ENCODE peak calls at places on chromosomes 7 and 10, in seven cellular contexts. Y is AG09309, S is NCI-H524 treated with DMSO at 0.1 percent for 48 hours, I is pancreas, X is NCI-H345, E is AML-193, Z is non-pigmented ciliary epithelial cell. J is an unnamed sample.

GRCh38 chr7:51123322-51124021 is 193.1 kb downstream of the COBL start:
- DNase-seq in Z (peak), I (no peak), X (no peak), E (no peak), S (no peak), Y (peak), J (no peak)

GRCh38 chr7:149261321-149261828 is 621 bp upstream of the ZNF783 start:
- DNase-seq in E (peak), Y (peak), S (no peak), X (no peak), I (no peak), Z (no peak), J (no peak)

GRCh38 chr7:51467384-51468017 is 150.9 kb upstream of the COBL start:
- DNase-seq in Z (no peak), E (no peak), S (no peak), X (no peak), I (no peak), Y (no peak), J (no peak)

GRCh38 chr10:104259456-104259855 is 4.8 kb downstream of the GSTO1 start:
- DNase-seq in Y (no peak), E (no peak), S (no peak), X (no peak), I (no peak), Z (no peak), J (no peak)

GRCh38 chr7:134726581-134726980 is 52.9 kb upstream of the CALD1 start:
- DNase-seq in Z (no peak), I (no peak), E (no peak), S (no peak), X (no peak), Y (no peak), J (no peak)

GRCh38 chr7:155862088-155862487 is 49.8 kb upstream of the SHH start:
- DNase-seq in S (no peak), X (no peak), I (no peak), Z (no peak), Y (no peak), E (no peak), J (no peak)

GRCh38 chr10:133039107-133039822 is 48.5 kb upstream of the ADGRA1 start:
- DNase-seq in I (no peak), S (no peak), X (no peak), E (no peak), Z (no peak), Y (no peak), J (no peak)

GRCh38 chr7:83005410-83005809 is 157.3 kb downstream of the PCLO start:
- DNase-seq in Y (no peak), Z (peak), S (no peak), E (peak), X (no peak), I (no peak), J (no peak)

GRCh38 chr7:1721047-1721687 is 51.1 kb downstream of the ELFN1 start:
- DNase-seq in E (no peak), X (no peak), Y (no peak), Z (no peak), I (no peak), S (no peak), J (no peak)

GRCh38 chr7:93029056-93029455 is 88.7 kb downstream of the SAMD9 start:
- DNase-seq in X (no peak), E (no peak), S (no peak), I (no peak), Y (no peak), Z (no peak), J (no peak)

GRCh38 chr7:122605929-122606328 is 93.0 kb downstream of the RNF133 start:
- DNase-seq in S (no peak), Z (no peak), I (no peak), E (no peak), X (no peak), Y (no peak), J (no peak)

GRCh38 chr10:97224483-97225435 is 39.0 kb upstream of the SLIT1 start:
- DNase-seq in Y (no peak), S (no peak), Z (no peak), E (peak), X (no peak), I (no peak), J (no peak)

GRCh38 chr10:36367362-36367761 is 725.3 kb upstream of the FZD8 start:
- DNase-seq in X (no peak), Y (no peak), Z (no peak), S (no peak), E (no peak), I (no peak), J (no peak)

GRCh38 chr10:72158174-72158573 is 57.6 kb upstream of the ANAPC16 start:
- DNase-seq in Y (no peak), X (no peak), I (no peak), E (no peak), S (no peak), Z (no peak), J (no peak)

GRCh38 chr7:129684777-129685176 is 73.3 kb downstream of the NRF1 start:
- DNase-seq in E (no peak), I (no peak), Y (no peak), S (no peak), Z (no peak), X (peak), J (peak)

GRCh38 chr10:63120554-63120953 is 12.6 kb upstream of the NRBF2 start:
- DNase-seq in Y (peak), S (peak), I (no peak), E (no peak), Z (peak), X (no peak), J (no peak)

GRCh38 chr7:956031-956430 is 1.6 kb upstream of the ADAP1 start:
- DNase-seq in S (no peak), I (no peak), Y (no peak), X (no peak), E (no peak), Z (no peak), J (no peak)

GRCh38 chr10:69327463-69328345 is 49.4 kb downstream of the HK1 start:
- DNase-seq in E (peak), I (peak), Y (no peak), Z (no peak), S (no peak), X (no peak), J (no peak)

GRCh38 chr10:130891066-130891465 is 420.5 kb downstream of the TCERG1L start:
- DNase-seq in S (no peak), Z (no peak), X (no peak), I (no peak), E (no peak), Y (no peak), J (no peak)

GRCh38 chr7:95199779-95200558 is 124.4 kb downstream of the PON1 start:
- DNase-seq in I (no peak), S (no peak), X (peak), E (no peak), Y (no peak), Z (peak), J (peak)

GRCh38 chr7:116209561-116210070 is 723 bp upstream of the TES start:
- DNase-seq in Y (no peak), Z (no peak), E (no peak), I (no peak), X (no peak), S (no peak), J (no peak)

GRCh38 chr7:17939111-17939669 is 1.1 kb downstream of the SNX13 start:
- DNase-seq in Z (no peak), E (no peak), X (no peak), S (no peak), I (no peak), Y (no peak), J (no peak)

GRCh38 chr7:45220846-45221245 is 63.3 kb downstream of the RAMP3 start:
- DNase-seq in I (no peak), S (no peak), Y (no peak), E (no peak), Z (no peak), X (no peak), J (no peak)

GRCh38 chr10:84908491-84908890 is 580.1 kb downstream of the CCSER2 start:
- DNase-seq in I (no peak), Y (no peak), S (no peak), Z (no peak), E (no peak), X (no peak), J (no peak)

GRCh38 chr10:15478429-15478828 is 107.3 kb upstream of the FAM171A1 start:
- DNase-seq in X (no peak), E (no peak), Z (no peak), S (no peak), Y (no peak), I (no peak), J (no peak)

GRCh38 chr10:48555310-48556042 is 49.4 kb downstream of the ARHGAP22 start:
- DNase-seq in Y (no peak), I (peak), S (no peak), Z (no peak), X (no peak), E (no peak), J (no peak)

J was measured in pulmonary artery endothelial cell.